ENCODE peak calls at places on chromosomes 7 and 10, in eight cellular contexts. G, F, P, V, O, Z, H and Y are unnamed samples.

GRCh38 chr7:98619450-98620321 is 2.6 kb downstream of the NPTX2 start:
- DNase-seq in G (peak; percentile 1), F (no peak), P (no peak), V (peak; percentile 69), O (peak; percentile 33), Z (no peak), H (no peak), Y (no peak)

GRCh38 chr10:46314046-46314445 is 27.2 kb downstream of the ANTXRL start:
- DNase-seq in G (no peak), F (no peak), P (no peak), V (no peak), O (no peak), Z (no peak), H (no peak), Y (no peak)

GRCh38 chr10:127552446-127552845 is 3.3 kb downstream of the NPS start:
- DNase-seq in G (no peak), F (no peak), P (no peak), V (no peak), O (no peak), Z (no peak), H (no peak), Y (no peak)

GRCh38 chr7:15822123-15822495 is 135.6 kb upstream of the MEOX2 start:
- DNase-seq in G (no peak), F (no peak), P (no peak), V (no peak), O (no peak), Z (no peak), H (no peak), Y (no peak)

GRCh38 chr7:142851269-142851668 is 3.6 kb upstream of the EPHB6 start:
- DNase-seq in G (no peak), F (no peak), P (no peak), V (no peak), O (no peak), Z (no peak), H (no peak), Y (no peak)

GRCh38 chr10:110395350-110396283 is 90.9 kb upstream of the SMNDC1 start:
- DNase-seq in G (peak; percentile 99), F (peak; percentile 32), P (peak; percentile 96), V (peak; percentile 64), O (no peak), Z (peak; percentile 91), H (no peak), Y (peak; percentile 79)

GRCh38 chr7:80629023-80629422 is 9.4 kb upstream of the CD36 start:
- DNase-seq in G (no peak), F (no peak), P (no peak), V (no peak), O (no peak), Z (no peak), H (no peak), Y (no peak)

GRCh38 chr7:97418312-97418711 is 300.8 kb downstream of the SDHAF3 start:
- DNase-seq in G (no peak), F (no peak), P (peak; percentile 8), V (no peak), O (peak; percentile 20), Z (no peak), H (peak; percentile 51), Y (no peak)

GRCh38 chr10:18157909-18158308 is 17.7 kb downstream of the CACNB2 start:
- DNase-seq in G (peak; percentile 88), F (no peak), P (no peak), V (no peak), O (no peak), Z (no peak), H (no peak), Y (no peak)

GRCh38 chr7:140176271-140176701 is 497 bp downstream of the KDM7A start:
- DNase-seq in G (no peak), F (peak; percentile 68), P (no peak), V (no peak), O (peak; percentile 80), Z (no peak), H (no peak), Y (no peak)

GRCh38 chr7:49389866-49390265 is 383.6 kb upstream of the VWC2 start:
- DNase-seq in G (no peak), F (no peak), P (no peak), V (no peak), O (no peak), Z (no peak), H (no peak), Y (no peak)

GRCh38 chr10:70963271-70963670 is 74.9 kb upstream of the PCBD1 start:
- DNase-seq in G (no peak), F (no peak), P (no peak), V (no peak), O (no peak), Z (no peak), H (no peak), Y (no peak)

GRCh38 chr7:2628137-2628482 is 3.7 kb upstream of the TTYH3 start:
- DNase-seq in G (no peak), F (no peak), P (no peak), V (peak; percentile 86), O (no peak), Z (no peak), H (no peak), Y (no peak)

GRCh38 chr7:2624293-2624881 is 7.4 kb upstream of the TTYH3 start:
- DNase-seq in G (no peak), F (peak; percentile 58), P (no peak), V (no peak), O (no peak), Z (no peak), H (no peak), Y (no peak)

GRCh38 chr7:2628891-2629290 is 2.9 kb upstream of the TTYH3 start:
- DNase-seq in G (no peak), F (no peak), P (no peak), V (no peak), O (no peak), Z (no peak), H (no peak), Y (no peak)

GRCh38 chr7:2627258-2628136 is 4.3 kb upstream of the TTYH3 start:
- DNase-seq in G (no peak), F (no peak), P (no peak), V (no peak), O (no peak), Z (no peak), H (no peak), Y (no peak)

DNA sequence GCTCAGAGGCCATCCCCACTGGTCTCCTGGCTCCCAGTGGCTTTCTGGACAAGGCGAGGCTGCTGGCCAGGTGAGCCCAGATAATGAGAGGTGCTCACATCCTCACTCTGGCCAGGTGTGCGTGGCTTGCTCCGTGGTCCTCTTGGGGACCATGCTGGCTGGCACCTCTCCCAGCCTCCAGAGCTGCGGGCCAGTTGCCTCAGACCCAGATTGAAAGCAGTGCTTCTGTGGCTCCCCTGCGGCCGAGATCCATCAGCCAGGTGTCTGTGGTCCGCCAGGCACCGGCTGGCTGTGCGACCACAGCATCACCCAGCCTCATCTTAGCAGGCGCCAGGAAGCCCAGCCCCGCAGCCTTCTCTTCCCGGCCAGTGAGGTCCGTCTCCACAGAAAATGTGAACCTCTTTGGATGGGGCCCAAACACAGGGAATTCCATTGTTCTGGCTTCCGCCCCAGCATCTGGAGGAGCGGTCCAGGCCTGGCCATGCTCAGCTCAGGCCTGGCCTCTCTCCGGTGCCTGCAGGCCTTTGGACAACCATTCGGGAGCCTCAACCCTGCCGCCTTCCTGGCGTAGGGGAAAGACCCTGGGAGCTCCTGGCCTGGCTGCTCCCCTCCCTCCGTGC is 5.2 kb upstream of the TTYH3 start:
- DNase-seq in G (peak; percentile 32), F (no peak), P (no peak), V (no peak), O (peak; percentile 56), Z (no peak), H (no peak), Y (no peak)
- TF ChIP-seq RAD21 in G (no peak), F (no peak), P (no peak), V (no peak), O (no peak), Z (no peak), H (no peak), Y (no peak)

GRCh38 chr7:100865971-100866720 is 1.0 kb upstream of the TRIP6 start:
- DNase-seq in G (no peak), F (no peak), P (peak; percentile 55), V (no peak), O (peak; percentile 63), Z (no peak), H (no peak), Y (no peak)

GRCh38 chr7:100864263-100864845 is 2.8 kb upstream of the TRIP6 start:
- DNase-seq in G (no peak), F (no peak), P (no peak), V (no peak), O (no peak), Z (no peak), H (no peak), Y (no peak)

GRCh38 chr7:100867040-100867795 is at the start of gene TRIP6:
- DNase-seq in G (peak; percentile 93), F (peak; percentile 99), P (peak; percentile 68), V (no peak), O (peak; percentile 59), Z (no peak), H (peak; percentile 97), Y (peak; percentile 93)

GRCh38 chr7:100866721-100867039 is 507 bp upstream of the TRIP6 start:
- DNase-seq in G (no peak), F (no peak), P (no peak), V (no peak), O (peak; percentile 38), Z (no peak), H (peak; percentile 60), Y (no peak)

GRCh38 chr7:100865372-100865911 is 1.7 kb upstream of the TRIP6 start:
- DNase-seq in G (peak; percentile 45), F (no peak), P (peak; percentile 68), V (no peak), O (peak; percentile 39), Z (no peak), H (no peak), Y (no peak)
- TF ChIP-seq RAD21 in G (no peak), F (no peak), P (no peak), V (no peak), O (no peak), Z (no peak), H (no peak), Y (no peak)

DNA sequence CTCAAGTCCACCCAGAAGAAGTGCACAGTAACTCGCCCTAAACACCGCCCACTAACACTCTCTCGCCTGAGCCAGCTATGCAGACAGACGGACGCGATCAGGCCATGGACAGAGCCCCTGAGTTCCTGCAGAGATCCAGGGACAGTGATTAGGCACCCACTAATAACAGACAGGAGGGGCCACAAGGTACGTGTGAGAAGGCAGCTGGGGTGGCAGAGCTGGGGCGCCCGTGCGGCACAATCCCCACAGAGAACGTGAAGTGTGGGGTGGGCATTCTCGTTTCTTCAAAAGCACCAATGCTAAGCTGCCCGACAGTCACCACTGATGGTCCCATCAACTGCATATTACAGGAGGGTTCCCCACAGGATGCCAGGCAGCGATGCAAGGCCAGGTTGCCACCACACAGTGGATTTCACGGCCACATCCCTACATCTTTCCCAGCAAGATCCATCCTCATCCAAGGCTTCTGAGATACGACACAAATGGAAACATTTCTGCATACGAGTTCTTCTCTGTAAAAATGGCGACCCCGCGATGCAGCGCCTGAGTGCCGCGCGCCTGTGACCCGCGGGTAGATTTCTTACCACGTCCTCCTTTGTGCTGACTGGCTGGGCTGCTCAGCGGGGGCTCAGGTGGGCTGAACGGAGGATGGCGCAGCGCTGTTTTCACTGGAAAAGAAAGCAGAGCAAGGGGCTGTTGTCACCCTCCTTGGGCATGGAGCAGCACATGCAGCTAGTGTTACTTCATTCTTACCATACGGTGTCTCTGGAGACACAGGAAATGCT is 237.5 kb downstream of the TNS3 start:
- DNase-seq in G (no peak), F (no peak), P (no peak), V (no peak), O (no peak), Z (no peak), H (no peak), Y (no peak)
- TF ChIP-seq RAD21 in G (no peak), F (no peak), P (no peak), V (no peak), O (no peak), Z (no peak), H (no peak), Y (no peak)

GRCh38 chr10:59904431-59905065 is 1.8 kb downstream of the CCDC6 start:
- DNase-seq in G (no peak), F (no peak), P (no peak), V (no peak), O (no peak), Z (no peak), H (no peak), Y (no peak)
- TF ChIP-seq RAD21 in G (no peak), F (no peak), P (no peak), V (no peak), O (no peak), Z (no peak), H (no peak), Y (no peak)